ENCODE peak calls at places on chromosomes 11 and 22, in nine cellular contexts. C is right lobe of liver, P is RWPE1, B is nephron progenitor cell, K is A549, W is testis, A is OCI-LY7, N is AG04449, Z is neural crest cell. F is an unnamed sample.

GRCh38 chr11:36508743-36509142 is 1.3 kb downstream of the TRAF6 start:
- DNase-seq in N (no peak), A (no peak), Z (no peak), K (no peak), P (no peak), W (no peak), B (no peak), C (no peak), F (peak; percentile 7)

GRCh38 chr11:63583288-63583687 is 20.1 kb upstream of the PLAAT2 start:
- DNase-seq in C (no peak), N (no peak), P (no peak), W (peak; percentile 9), K (no peak), Z (no peak), A (no peak), B (no peak), F (no peak)

GRCh38 chr11:74702383-74703007 is 28.7 kb downstream of the CHRDL2 start:
- DNase-seq in Z (peak; percentile 75), N (no peak), A (peak; percentile 63), C (peak; percentile 69), W (peak; percentile 72), P (peak; percentile 72), B (peak; percentile 76), K (peak; percentile 84), F (peak; percentile 72)

GRCh38 chr11:109968781-109969180 is 124.4 kb upstream of the ZC3H12C start:
- DNase-seq in Z (no peak), B (no peak), P (no peak), K (no peak), W (no peak), N (no peak), C (no peak), A (no peak), F (no peak)

GRCh38 chr11:3106736-3107524 is 49.7 kb upstream of the CARS1 start:
- DNase-seq in C (peak; percentile 27), K (no peak), A (no peak), P (no peak), B (peak; percentile 3), Z (no peak), W (no peak), N (no peak), F (no peak)

GRCh38 chr11:117097567-117098268 is 510 bp downstream of the SIK3 start:
- DNase-seq in P (peak; percentile 36), C (peak; percentile 60), B (peak; percentile 69), K (peak; percentile 27), Z (no peak), A (peak; percentile 66), W (peak; percentile 58), N (no peak), F (peak; percentile 43)

GRCh38 chr22:46781291-46781690 is 18.8 kb downstream of the TBC1D22A start:
- DNase-seq in A (no peak), C (no peak), P (no peak), Z (no peak), W (no peak), B (no peak), K (no peak), N (no peak), F (no peak)

GRCh38 chr22:36239401-36240171 is at the start of gene APOL2:
- DNase-seq in B (peak; percentile 75), P (peak; percentile 86), C (peak; percentile 91), N (peak; percentile 67), K (peak; percentile 82), W (peak; percentile 95), Z (peak; percentile 71), A (peak; percentile 93), F (peak; percentile 93)

GRCh38 chr22:43483669-43484068 is 71.9 kb downstream of the MPPED1 start:
- DNase-seq in P (no peak), K (no peak), B (no peak), N (no peak), Z (no peak), A (no peak), C (no peak), W (no peak), F (no peak)

GRCh38 chr22:43482310-43482625 is 70.5 kb downstream of the MPPED1 start:
- DNase-seq in C (no peak), Z (no peak), K (no peak), N (no peak), W (peak; percentile 43), B (no peak), A (no peak), P (no peak), F (no peak)

GRCh38 chr22:43483266-43483665 is 71.5 kb downstream of the MPPED1 start:
- DNase-seq in K (no peak), W (no peak), B (no peak), A (no peak), N (no peak), Z (no peak), C (no peak), P (no peak), F (no peak)

GRCh38 chr22:43479962-43480361 is 68.1 kb downstream of the MPPED1 start:
- DNase-seq in C (no peak), Z (no peak), P (no peak), A (no peak), K (no peak), N (no peak), B (no peak), W (no peak), F (no peak)

DNA sequence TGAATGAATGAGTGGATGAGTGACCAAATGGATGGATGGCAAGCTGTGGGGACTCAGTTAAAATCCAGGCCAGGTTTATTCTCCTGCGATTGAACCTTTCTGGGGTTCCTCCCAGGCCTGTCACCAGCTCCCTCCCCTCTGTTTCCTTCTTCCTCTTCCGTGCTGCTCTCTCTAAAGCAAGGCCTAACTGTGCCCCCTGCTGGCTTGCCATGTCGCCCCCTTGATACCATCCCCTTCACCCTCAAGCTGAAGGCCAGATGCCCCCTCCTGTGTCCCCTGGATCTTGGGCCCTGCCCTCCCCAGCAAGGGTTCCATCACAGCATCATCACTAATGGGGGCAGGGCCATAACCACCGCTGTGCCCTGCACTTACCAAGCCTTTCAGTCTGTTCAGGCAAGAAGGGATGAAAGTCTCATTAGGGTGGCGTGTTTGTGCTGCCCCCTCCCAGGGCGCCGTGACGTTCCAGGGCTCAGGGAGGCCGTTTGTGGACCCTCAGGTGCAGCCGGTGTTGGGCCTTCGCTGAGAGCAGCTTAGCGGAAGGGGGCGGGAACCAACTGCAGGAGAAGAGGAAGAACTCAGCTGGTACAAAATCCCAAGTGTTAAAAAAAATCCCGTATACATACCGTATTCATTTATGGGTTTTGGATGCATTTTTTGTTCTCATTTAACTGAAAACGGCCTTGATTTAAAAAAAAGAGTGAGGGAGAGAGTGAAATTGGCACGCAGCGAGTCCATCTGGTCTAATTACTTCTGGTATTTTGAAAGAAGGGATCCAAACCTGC is 69.9 kb downstream of the MPPED1 start:
- DNase-seq in N (no peak), C (no peak), A (peak; percentile 43), K (no peak), B (no peak), Z (no peak), P (no peak), W (no peak), F (peak; percentile 61)
- TF ChIP-seq CTCF in N (no peak), C (no peak), A (peak; percentile 71), K (no peak), B (no peak), Z (peak; percentile 38), P (no peak), W (no peak), F (peak; percentile 41)

DNA sequence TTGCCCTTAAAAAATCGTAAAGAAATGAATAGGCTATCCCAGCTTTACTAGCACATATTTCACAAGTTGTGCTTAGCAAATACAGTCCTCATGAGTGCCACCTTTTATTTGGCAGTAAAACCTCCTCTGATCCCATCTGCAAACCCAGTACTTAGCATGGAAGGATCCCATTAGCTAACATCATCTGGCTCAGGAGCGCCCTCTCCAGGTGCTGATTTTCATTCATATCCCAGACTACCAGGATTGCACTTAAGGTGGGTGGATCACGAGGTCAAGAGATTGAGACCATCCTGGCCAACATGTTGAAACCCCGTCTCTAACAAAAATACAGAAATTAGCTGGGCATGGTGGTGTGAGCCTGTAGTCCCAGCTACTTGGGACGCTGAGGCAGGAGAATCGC is 76.1 kb upstream of the PAX6 start:
- DNase-seq in A (no peak), C (no peak), P (no peak), W (no peak), Z (no peak), N (no peak), B (no peak), K (no peak), F (peak; percentile 42)
- TF ChIP-seq CTCF in A (peak; percentile 62), C (no peak), P (no peak), W (no peak), Z (peak; percentile 24), N (no peak), B (no peak), K (no peak), F (no peak)

DNA sequence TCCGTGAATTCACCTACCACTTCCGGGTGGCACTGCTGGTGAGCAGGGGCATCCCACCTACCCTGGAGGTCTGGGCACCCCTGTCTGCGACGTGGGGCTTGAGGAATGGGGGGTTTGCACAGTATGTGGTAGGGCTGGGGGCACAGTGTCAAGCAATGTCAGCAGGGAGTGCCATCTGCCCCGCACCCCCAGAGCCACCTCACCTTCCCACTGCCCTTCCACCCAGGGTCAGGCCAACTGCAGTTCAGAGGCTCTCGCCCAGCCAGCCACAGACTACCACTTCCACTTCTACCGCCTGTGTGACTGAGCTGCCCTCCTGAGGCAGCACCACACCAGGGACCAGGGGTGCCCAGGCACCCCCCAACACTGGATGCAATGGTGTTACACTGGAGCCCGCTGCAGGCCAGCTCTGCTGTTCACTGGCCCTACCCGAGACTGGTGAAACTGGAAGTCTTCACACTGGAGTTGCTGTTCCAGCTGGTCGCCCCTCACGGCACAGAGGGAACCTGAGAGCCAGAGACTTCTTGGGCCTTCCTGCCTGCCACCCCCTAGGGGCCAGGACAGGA is 6.5 kb downstream of the TMEM258 start:
- DNase-seq in K (no peak), C (no peak), A (no peak), B (peak; percentile 56), P (no peak), N (no peak), W (no peak), Z (no peak), F (no peak)
- TF ChIP-seq CTCF in K (no peak), C (no peak), A (no peak), B (peak; percentile 14), P (no peak), N (no peak), W (no peak), Z (no peak), F (no peak)

GRCh38 chr11:1295086-1295485 is 14.3 kb downstream of the TOLLIP start:
- DNase-seq in N (no peak), B (no peak), K (no peak), P (no peak), W (no peak), A (no peak), C (no peak), Z (no peak), F (no peak)

GRCh38 chr11:1292644-1293618 is 16.5 kb downstream of the TOLLIP start:
- DNase-seq in A (no peak), C (no peak), Z (no peak), N (no peak), K (no peak), B (peak; percentile 1), W (no peak), P (no peak), F (no peak)

GRCh38 chr11:1295591-1295990 is 13.8 kb downstream of the TOLLIP start:
- DNase-seq in K (no peak), A (no peak), P (no peak), N (no peak), Z (no peak), W (no peak), C (no peak), B (no peak), F (no peak)

GRCh38 chr11:1292018-1292643 is 17.3 kb downstream of the TOLLIP start:
- DNase-seq in N (no peak), Z (no peak), K (no peak), W (no peak), B (no peak), A (no peak), P (no peak), C (no peak), F (no peak)

GRCh38 chr11:1293619-1294015 is 15.8 kb downstream of the TOLLIP start:
- DNase-seq in C (no peak), N (no peak), K (peak; percentile 25), B (peak; percentile 6), P (peak; percentile 11), Z (no peak), W (peak; percentile 63), A (no peak), F (peak; percentile 45)
- TF ChIP-seq CTCF in C (peak; percentile 54), N (peak; percentile 32), K (peak; percentile 36), B (no peak), P (peak; percentile 25), Z (peak; percentile 23), W (peak; percentile 25), A (no peak), F (peak; percentile 20)